ENCODE peak calls at places on chromosomes 3 and 15, in five cellular contexts. M is testis, Y is sigmoid colon, N is A549, X is transverse colon. T is an unnamed sample.

GRCh38 chr3:47010050-47010712 is 30.7 kb downstream of the NBEAL2 start:
- DNase-seq in M (no peak), Y (peak), N (no peak), X (peak), T (no peak)

GRCh38 chr3:158845748-158846350 is 44.0 kb downstream of the MFSD1 start:
- DNase-seq in M (peak), Y (no peak), N (peak), X (no peak), T (peak)

GRCh38 chr15:60392986-60393811 is 4.6 kb downstream of the ANXA2 start:
- DNase-seq in M (peak), Y (peak), N (peak), X (peak), T (no peak)

GRCh38 chr3:124174463-124174862 is 182.5 kb upstream of the ROPN1 start:
- DNase-seq in M (no peak), Y (no peak), N (no peak), X (no peak), T (no peak)

GRCh38 chr15:70426065-70426821 is 328.5 kb upstream of the TLE3 start:
- DNase-seq in M (no peak), Y (no peak), N (no peak), X (no peak), T (no peak)

GRCh38 chr3:59937206-59937605 is 887.4 kb upstream of the CFAP20DC start:
- DNase-seq in M (no peak), Y (no peak), N (no peak), X (no peak), T (no peak)

GRCh38 chr3:111072016-111072891 is 638 bp downstream of the NECTIN3 start:
- DNase-seq in M (peak), Y (peak), N (peak), X (peak), T (no peak)

GRCh38 chr15:71066983-71067382 is 48.3 kb upstream of the THSD4 start:
- DNase-seq in M (no peak), Y (no peak), N (no peak), X (no peak), T (no peak)

GRCh38 chr3:143628971-143629370 is 219.3 kb downstream of the SLC9A9 start:
- DNase-seq in M (no peak), Y (no peak), N (no peak), X (no peak), T (no peak)

GRCh38 chr3:117118604-117119003 is 409.0 kb downstream of the TUSC7 start:
- DNase-seq in M (no peak), Y (no peak), N (no peak), X (no peak), T (no peak)

GRCh38 chr15:80183886-80184285 is 31.1 kb downstream of the FAH start:
- DNase-seq in M (no peak), Y (no peak), N (peak), X (no peak), T (no peak)

GRCh38 chr3:64357481-64357880 is 132.2 kb upstream of the PRICKLE2 start:
- DNase-seq in M (no peak), Y (no peak), N (no peak), X (no peak), T (no peak)

GRCh38 chr3:184816654-184817053 is 4.7 kb downstream of the VPS8 start:
- DNase-seq in M (no peak), Y (no peak), N (no peak), X (no peak), T (no peak)
- TF ChIP-seq POLR2A in M (no peak), Y (no peak), N (no peak), X (no peak), T (no peak)

GRCh38 chr3:43298761-43299160 is 12.4 kb downstream of the SNRK start:
- DNase-seq in M (no peak), Y (no peak), N (no peak), X (no peak), T (no peak)
- TF ChIP-seq POLR2A in M (no peak), Y (no peak), N (no peak), X (no peak), T (no peak)

GRCh38 chr3:195911041-195911945 is 2.9 kb upstream of the TNK2 start:
- DNase-seq in M (no peak), Y (peak), N (no peak), X (no peak), T (no peak)
- TF ChIP-seq POLR2A in M (no peak), Y (no peak), N (no peak), X (no peak), T (no peak)

DNA sequence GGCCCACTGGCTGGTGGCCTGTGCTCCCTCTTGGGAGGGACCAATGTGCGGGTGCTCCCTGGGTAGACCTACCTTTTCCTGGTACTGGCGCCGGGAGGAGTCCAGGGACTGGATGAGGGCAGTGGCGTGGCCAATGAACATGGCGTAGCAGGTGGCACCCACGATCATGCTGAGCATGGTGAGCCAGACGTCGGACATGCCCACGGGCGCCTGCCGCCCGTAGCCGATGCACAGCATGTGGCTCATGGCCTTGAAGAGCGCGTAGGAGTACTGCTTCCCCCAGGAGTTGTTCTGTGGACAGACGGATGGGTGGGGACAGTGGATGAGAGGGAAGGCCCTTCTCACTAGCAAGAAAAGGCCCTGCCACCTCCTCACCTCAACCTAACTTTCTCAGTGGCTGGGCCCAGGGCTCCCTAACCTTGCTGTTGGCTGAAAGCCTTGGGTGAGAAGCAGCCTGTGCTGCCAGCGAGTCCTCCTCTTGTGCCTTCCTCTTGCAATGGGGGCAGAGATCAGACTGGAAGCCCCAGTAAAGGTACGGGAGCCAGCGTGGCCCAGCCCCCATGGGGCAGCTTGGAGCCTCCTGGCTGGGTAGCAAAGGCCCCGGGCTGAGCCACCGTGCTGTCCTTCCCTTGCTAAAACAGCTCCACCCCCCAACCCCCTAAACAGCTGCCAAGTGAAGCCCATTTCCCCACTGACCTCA is 39.1 kb downstream of the HCN4 start:
- DNase-seq in M (peak), Y (peak), N (no peak), X (no peak), T (no peak)
- TF ChIP-seq POLR2A in M (no peak), Y (no peak), N (no peak), X (no peak), T (no peak)